ENCODE peak calls at places on chromosome 18, in seven cellular contexts. L is upper lobe of right lung; H is HFFc6; O is vagina; U is CD4-positive, alpha-beta T cell; R is activated CD4-positive, alpha-beta T cell treated with anti-CD3 and anti-CD28 coated beads, Interleukin-2, amount 50 U/mL, for 24 hours; B is mesothelial cell of epicardium. X is an unnamed sample.

GRCh38 chr18:30675493-30675892 is 367.0 kb downstream of the DSC3 start:
- DNase-seq in U (no peak), O (no peak), B (no peak), L (no peak), H (no peak), R (no peak), X (no peak)

GRCh38 chr18:21117385-21118135 is 5.9 kb upstream of the ROCK1 start:
- DNase-seq in U (no peak), O (no peak), R (no peak), H (peak; percentile 82), L (no peak), B (no peak), X (no peak)

GRCh38 chr18:11224166-11224565 is 74.8 kb upstream of the PIEZO2 start:
- DNase-seq in L (no peak), B (no peak), R (no peak), U (no peak), O (no peak), H (no peak), X (no peak)

GRCh38 chr18:22817844-22818243 is 115.3 kb upstream of the RBBP8 start:
- DNase-seq in H (no peak), L (no peak), R (no peak), B (no peak), O (no peak), U (no peak), X (no peak)

GRCh38 chr18:78503129-78503528 is 476.5 kb upstream of the SALL3 start:
- DNase-seq in L (no peak), H (no peak), R (no peak), O (no peak), U (no peak), B (no peak), X (no peak)

GRCh38 chr18:21241224-21242131 is 554 bp upstream of the GREB1L start:
- DNase-seq in B (peak; percentile 49), R (no peak), L (no peak), U (no peak), O (no peak), H (no peak), X (no peak)

GRCh38 chr18:44682181-44682870 is 1.6 kb downstream of the SETBP1 start:
- DNase-seq in U (no peak), L (no peak), O (no peak), B (no peak), R (no peak), H (no peak), X (no peak)

GRCh38 chr18:39274535-39274934 is 1708.9 kb upstream of the CELF4 start:
- DNase-seq in B (no peak), L (no peak), U (no peak), O (no peak), R (no peak), H (no peak), X (no peak)

GRCh38 chr18:49491857-49492693 is 5.0 kb upstream of the C18orf32 start:
- DNase-seq in O (no peak), H (peak; percentile 97), B (peak; percentile 84), R (peak; percentile 91), L (peak; percentile 83), U (peak; percentile 78), X (peak; percentile 85)

GRCh38 chr18:34659579-34660517 is 50.2 kb upstream of the DTNA start:
- DNase-seq in U (no peak), L (peak; percentile 74), H (peak; percentile 97), O (no peak), B (no peak), R (no peak), X (no peak)

GRCh38 chr18:74616494-74616893 is 18.8 kb downstream of the ZNF407 start:
- DNase-seq in B (no peak), L (no peak), O (no peak), H (no peak), U (no peak), R (no peak), X (no peak)

GRCh38 chr18:74389161-74389927 is 67.8 kb downstream of the DIPK1C start:
- DNase-seq in R (no peak), O (no peak), H (no peak), B (no peak), L (no peak), U (no peak), X (no peak)

GRCh38 chr18:58178476-58178875 is 134.4 kb downstream of the NEDD4L start:
- DNase-seq in H (no peak), L (no peak), R (no peak), O (no peak), B (no peak), U (no peak), X (no peak)

GRCh38 chr18:46481048-46481846 is 175.8 kb downstream of the LOXHD1 start:
- DNase-seq in O (no peak), H (peak; percentile 48), R (peak; percentile 37), L (no peak), B (peak; percentile 68), U (peak; percentile 38), X (peak; percentile 41)

GRCh38 chr18:39455300-39455699 is 1889.7 kb upstream of the CELF4 start:
- DNase-seq in U (no peak), O (no peak), H (peak; percentile 45), L (no peak), R (no peak), B (no peak), X (no peak)

GRCh38 chr18:32389868-32390267 is 80.8 kb downstream of the GAREM1 start:
- DNase-seq in U (no peak), H (no peak), O (no peak), R (no peak), B (no peak), L (peak; percentile 82), X (no peak)

GRCh38 chr18:78766651-78767533 is 212.7 kb upstream of the SALL3 start:
- DNase-seq in H (no peak), O (peak; percentile 85), R (no peak), L (no peak), U (no peak), B (no peak), X (no peak)

GRCh38 chr18:27942706-27943105 is 234.2 kb downstream of the CDH2 start:
- DNase-seq in L (no peak), B (no peak), O (no peak), R (no peak), U (no peak), H (no peak), X (no peak)

GRCh38 chr18:55983433-55983832 is 395.4 kb upstream of the TCF4 start:
- DNase-seq in L (no peak), B (no peak), O (no peak), R (no peak), U (no peak), H (peak; percentile 10), X (no peak)

GRCh38 chr18:64888956-64889355 is 740.1 kb upstream of the LINC00305 start:
- DNase-seq in U (no peak), O (no peak), H (no peak), L (no peak), B (no peak), R (no peak), X (no peak)

GRCh38 chr18:31557446-31557845 is 34.2 kb upstream of the TTR start:
- DNase-seq in B (no peak), O (no peak), U (no peak), L (no peak), H (no peak), R (no peak), X (no peak)

GRCh38 chr18:45167631-45168225 is 447.5 kb upstream of the SLC14A2 start:
- DNase-seq in H (peak; percentile 88), R (no peak), U (no peak), L (no peak), B (no peak), O (no peak), X (no peak)

GRCh38 chr18:46098616-46098933 is 479 bp upstream of the ATP5F1A start:
- DNase-seq in U (no peak), L (no peak), H (no peak), B (no peak), R (no peak), O (no peak), X (no peak)

GRCh38 chr18:59719533-59720325 is 22.5 kb upstream of the CCBE1 start:
- DNase-seq in H (peak; percentile 87), L (no peak), O (no peak), U (no peak), R (no peak), B (no peak), X (no peak)

GRCh38 chr18:13136056-13136688 is 82.4 kb upstream of the LDLRAD4 start:
- DNase-seq in U (peak; percentile 31), B (no peak), H (no peak), R (no peak), O (no peak), L (no peak), X (peak; percentile 40)

GRCh38 chr18:36321636-36322407 is 24.3 kb downstream of the FHOD3 start:
- DNase-seq in U (no peak), B (no peak), H (peak; percentile 48), O (peak; percentile 55), R (no peak), L (no peak), X (no peak)

GRCh38 chr18:45916302-45916701 is 50.8 kb downstream of the EPG5 start:
- DNase-seq in O (no peak), U (no peak), R (no peak), H (no peak), B (no peak), L (no peak), X (no peak)

GRCh38 chr18:63189817-63190216 is 129.8 kb downstream of the BCL2 start:
- DNase-seq in H (no peak), L (no peak), B (no peak), O (no peak), U (no peak), R (no peak), X (no peak)

GRCh38 chr18:12027046-12027445 is 45.7 kb downstream of the IMPA2 start:
- DNase-seq in O (no peak), B (no peak), L (no peak), R (no peak), U (no peak), H (no peak), X (no peak)

GRCh38 chr18:29147944-29148343 is 971.0 kb upstream of the CDH2 start:
- DNase-seq in U (no peak), R (no peak), L (no peak), H (peak; percentile 64), O (no peak), B (no peak), X (no peak)

X was measured in T follicular helper cell.